ENCODE peak calls at places on chromosomes 1 and 21, in four cellular contexts. C is GM12878, R is K562, H is HepG2. O is an unnamed sample.
A peak's percentile ranks its signal among the peaks of the same experiment; 100 is the strongest.

GRCh38 chr1:52667290-52667689 is 30.9 kb downstream of the COA7 start:
- DNase-seq in C (no peak), R (no peak), H (no peak), O (no peak)

GRCh38 chr1:91889717-91890459 is 3.9 kb upstream of the TGFBR3 start:
- DNase-seq in H (peak; percentile 32), C (no peak), R (no peak), O (no peak)

GRCh38 chr1:117613249-117613968 is 7.6 kb downstream of the TENT5C start:
- DNase-seq in C (no peak), H (no peak), R (peak; percentile 87), O (no peak)

GRCh38 chr1:59455206-59455605 is 158.3 kb downstream of the FGGY start:
- DNase-seq in C (no peak), R (no peak), H (no peak), O (no peak)

GRCh38 chr1:67626495-67627235 is 58.3 kb upstream of the GADD45A start:
- DNase-seq in H (no peak), C (no peak), R (no peak), O (no peak)

GRCh38 chr1:95575291-95575690 is 341.3 kb downstream of the RWDD3 start:
- DNase-seq in C (no peak), R (no peak), H (no peak), O (no peak)

GRCh38 chr1:235883261-235883927 is 16.7 kb upstream of the LYST start:
- DNase-seq in H (no peak), C (peak; percentile 76), R (no peak), O (peak; percentile 46)

GRCh38 chr1:114105401-114105979 is 48.2 kb downstream of the SYT6 start:
- DNase-seq in C (no peak), R (no peak), H (no peak), O (no peak)

GRCh38 chr21:22209304-22209700 is 1211.1 kb downstream of the NCAM2 start:
- DNase-seq in R (no peak), H (no peak), C (no peak), O (no peak)

GRCh38 chr1:36867575-36867974 is 166.7 kb downstream of the GRIK3 start:
- DNase-seq in R (no peak), H (no peak), C (no peak), O (no peak)

GRCh38 chr1:155044812-155045690 is 6.1 kb upstream of the ADAM15 start:
- DNase-seq in C (no peak), R (peak; percentile 72), H (peak; percentile 79), O (peak; percentile 84)

GRCh38 chr1:248850124-248850523 is 8.8 kb downstream of the ZNF692 start:
- DNase-seq in C (no peak), H (no peak), R (no peak), O (no peak)

GRCh38 chr1:56788588-56788987 is 30.6 kb downstream of the FYB2 start:
- DNase-seq in H (no peak), R (no peak), C (no peak), O (peak; percentile 9)

GRCh38 chr1:79448426-79448825 is 441.9 kb upstream of the ADGRL4 start:
- DNase-seq in R (no peak), C (no peak), H (no peak), O (no peak)

GRCh38 chr1:93496520-93496919 is 48.6 kb downstream of the FNBP1L start:
- DNase-seq in C (no peak), R (no peak), H (no peak), O (no peak)

GRCh38 chr1:217718873-217719272 is 87.7 kb downstream of the SPATA17 start:
- DNase-seq in R (no peak), H (no peak), C (no peak), O (no peak)

GRCh38 chr1:182484531-182485257 is 34.7 kb downstream of the RGSL1 start:
- DNase-seq in C (peak; percentile 30), H (no peak), R (peak; percentile 22), O (peak; percentile 7)

GRCh38 chr1:19533626-19534025 is 48.3 kb upstream of the CAPZB start:
- DNase-seq in H (no peak), C (no peak), R (peak; percentile 18), O (no peak)

GRCh38 chr1:7541629-7542028 is 229.5 kb upstream of the VAMP3 start:
- DNase-seq in R (peak; percentile 23), C (no peak), H (no peak), O (no peak)

GRCh38 chr1:242016518-242016917 is 17.6 kb upstream of the MAP1LC3C start:
- DNase-seq in C (no peak), R (no peak), H (no peak), O (no peak)

GRCh38 chr21:29232601-29233541 is 65.9 kb upstream of the BACH1 start:
- DNase-seq in R (peak; percentile 18), H (no peak), C (no peak), O (no peak)

DNA sequence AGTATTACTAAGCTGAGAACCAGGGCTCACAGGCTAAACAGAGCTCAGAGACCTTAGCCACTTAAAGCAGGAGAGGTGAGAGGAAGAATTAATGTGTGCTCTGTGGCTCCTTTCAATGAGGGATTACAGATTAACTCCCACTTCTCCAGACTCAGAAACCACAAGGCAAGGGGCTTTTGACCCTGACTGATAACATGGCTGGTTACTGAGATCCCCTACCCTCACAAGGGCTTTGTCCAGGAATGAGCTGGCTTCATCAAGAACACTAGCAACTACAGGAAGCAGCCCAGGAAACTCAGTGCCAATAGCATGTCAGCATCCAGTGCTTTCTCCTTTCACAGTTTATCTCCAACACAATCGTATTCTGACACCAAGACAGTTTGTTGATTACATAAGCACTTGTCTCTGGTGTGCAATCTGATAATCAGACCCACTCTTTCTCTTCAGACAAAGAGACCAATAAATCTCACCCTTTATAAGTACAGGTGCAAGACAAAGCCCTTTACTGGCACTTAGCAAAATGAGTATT is 38.8 kb downstream of the ERI3 start:
- DNase-seq in C (peak; percentile 25), R (no peak), H (no peak), O (no peak)
- TF ChIP-seq YY1 in C (no peak), R (no peak), H (no peak), O (no peak)

DNA sequence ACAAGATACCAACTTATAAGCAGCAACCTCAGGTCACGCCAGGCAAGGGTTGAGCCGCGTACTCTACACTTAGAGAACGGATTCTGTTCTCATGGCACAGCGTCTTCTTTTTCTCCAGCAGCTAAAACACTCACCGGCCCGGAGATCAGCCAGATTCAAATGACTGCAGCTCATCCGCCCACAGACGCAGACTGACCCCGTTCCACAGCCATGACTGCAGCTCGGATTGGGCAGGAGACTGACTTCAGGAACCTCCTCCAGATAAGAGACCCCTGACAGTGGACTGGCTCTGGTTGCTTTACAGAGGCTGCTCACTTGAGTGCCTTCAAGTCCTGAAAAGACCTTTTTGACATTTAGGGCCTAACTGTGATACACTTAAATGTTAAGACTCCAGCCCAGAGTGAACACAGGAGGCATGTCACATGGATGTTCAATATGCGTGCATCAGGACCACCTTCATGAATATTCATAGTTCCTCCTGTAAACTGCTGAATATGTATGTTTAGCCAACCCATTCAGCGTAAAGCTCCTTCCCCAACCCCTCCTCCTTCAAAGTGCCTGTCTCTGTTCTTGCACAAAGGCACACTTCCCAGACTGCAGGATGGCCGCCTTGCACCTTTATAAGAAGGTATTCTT is 42.6 kb downstream of the BACE2 start:
- DNase-seq in C (no peak), R (no peak), H (no peak), O (no peak)
- TF ChIP-seq USF2 in C (no peak), R (no peak), H (no peak), O (no peak)

GRCh38 chr1:80535446-80535845 is 1265.3 kb upstream of the ADGRL2 start:
- DNase-seq in R (no peak), C (no peak), H (no peak), O (no peak)
- TF ChIP-seq ZBTB33 in R (no peak), C (no peak), H (no peak), O (no peak)

DNA sequence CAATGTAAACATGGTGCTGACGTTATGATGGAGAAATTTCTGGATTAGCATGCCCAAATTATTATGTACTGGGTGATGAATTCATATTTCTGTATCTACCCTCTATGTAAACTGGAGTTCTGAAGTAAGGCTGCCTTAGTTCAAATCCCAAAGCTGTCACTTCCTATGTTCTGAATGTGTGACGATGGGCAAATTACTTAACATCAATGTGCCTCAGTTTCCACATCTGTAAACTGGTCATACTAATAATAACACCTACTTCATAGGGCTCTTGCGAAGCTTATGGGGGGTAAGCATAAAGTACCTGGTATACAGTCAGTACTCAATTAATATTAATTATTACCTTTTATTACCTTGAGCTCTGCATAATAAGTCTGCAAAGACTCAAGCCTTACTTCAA is 45.6 kb downstream of the SLC30A10 start:
- DNase-seq in H (no peak), C (no peak), R (no peak), O (no peak)
- TF ChIP-seq YY1 in H (no peak), C (no peak), R (no peak), O (no peak)

O was measured in SK-N-SH.